ENCODE peak calls at places on chromosomes 7 and 10, in four cellular contexts. P is K562, J is HepG2, I is WTC11. K is an unnamed sample.

GRCh38 chr10:112666070-112666469 is 219.1 kb downstream of the VTI1A start:
- DNase-seq in P (no peak), J (no peak), I (no peak), K (no peak)

GRCh38 chr7:48111596-48111995 is 22.5 kb downstream of the UPP1 start:
- DNase-seq in P (no peak), J (no peak), I (no peak), K (no peak)

GRCh38 chr10:93875032-93875358 is 18.8 kb upstream of the SLC35G1 start:
- DNase-seq in P (no peak), J (no peak), I (no peak), K (no peak)

GRCh38 chr10:99346247-99346646 is 17.1 kb downstream of the CNNM1 start:
- DNase-seq in P (no peak), J (no peak), I (no peak), K (no peak)

GRCh38 chr7:91801331-91801983 is 79.0 kb downstream of the MTERF1 start:
- DNase-seq in P (no peak), J (no peak), I (no peak), K (no peak)

GRCh38 chr10:60648761-60649160 is 129.5 kb upstream of the CDK1 start:
- DNase-seq in P (no peak), J (no peak), I (no peak), K (no peak)

GRCh38 chr7:137606061-137606674 is 240.6 kb downstream of the DGKI start:
- DNase-seq in P (peak), J (peak), I (no peak), K (no peak)

GRCh38 chr7:5692112-5692844 is 89.2 kb downstream of the RNF216 start:
- DNase-seq in P (no peak), J (peak), I (no peak), K (no peak)

GRCh38 chr10:43978936-43979335 is 330.3 kb upstream of the ZNF32 start:
- DNase-seq in P (no peak), J (no peak), I (no peak), K (no peak)

GRCh38 chr10:27479016-27479415 is 25.1 kb upstream of the RAB18 start:
- DNase-seq in P (no peak), J (no peak), I (no peak), K (no peak)

GRCh38 chr7:353746-354325 is 63.9 kb downstream of the FOXL3 start:
- DNase-seq in P (no peak), J (no peak), I (no peak), K (no peak)

GRCh38 chr10:129883029-129883428 is 81.0 kb downstream of the EBF3 start:
- DNase-seq in P (no peak), J (no peak), I (no peak), K (no peak)

GRCh38 chr10:53521081-53521480 is 748.5 kb upstream of the MBL2 start:
- DNase-seq in P (no peak), J (no peak), I (no peak), K (no peak)

GRCh38 chr10:31760674-31761081 is 168.0 kb downstream of the ARHGAP12 start:
- DNase-seq in P (no peak), J (no peak), I (no peak), K (no peak)

GRCh38 chr7:151616443-151617213 is 96.9 kb upstream of the RHEB start:
- DNase-seq in P (no peak), J (no peak), I (no peak), K (no peak)

GRCh38 chr7:25409897-25410635 is 181.8 kb upstream of the NPVF start:
- DNase-seq in P (no peak), J (no peak), I (no peak), K (no peak)

GRCh38 chr10:95850791-95851190 is 57.0 kb upstream of the CC2D2B start:
- DNase-seq in P (no peak), J (no peak), I (no peak), K (no peak)

GRCh38 chr7:76300210-76300731 is 2.2 kb upstream of the HSPB1 start:
- DNase-seq in P (no peak), J (peak), I (no peak), K (no peak)

GRCh38 chr7:20331231-20331880 is 656 bp downstream of the ITGB8 start:
- DNase-seq in P (no peak), J (no peak), I (peak), K (no peak)

GRCh38 chr10:44424298-44424697 is 39.4 kb upstream of the CXCL12 start:
- DNase-seq in P (no peak), J (no peak), I (no peak), K (no peak)

GRCh38 chr7:91912500-91912899 is 28.2 kb upstream of the AKAP9 start:
- DNase-seq in P (no peak), J (no peak), I (no peak), K (no peak)

GRCh38 chr10:89391882-89392756 is at the start of gene IFIT1:
- DNase-seq in P (peak), J (peak), I (no peak), K (peak)

GRCh38 chr7:442457-442856 is 77.2 kb downstream of the PDGFA start:
- DNase-seq in P (no peak), J (no peak), I (no peak), K (no peak)

GRCh38 chr7:148385009-148385682 is 205.4 kb upstream of the C7orf33 start:
- DNase-seq in P (no peak), J (no peak), I (no peak), K (no peak)

GRCh38 chr10:22071332-22071731 is 67.8 kb upstream of the DNAJC1 start:
- DNase-seq in P (no peak), J (no peak), I (no peak), K (no peak)

DNA sequence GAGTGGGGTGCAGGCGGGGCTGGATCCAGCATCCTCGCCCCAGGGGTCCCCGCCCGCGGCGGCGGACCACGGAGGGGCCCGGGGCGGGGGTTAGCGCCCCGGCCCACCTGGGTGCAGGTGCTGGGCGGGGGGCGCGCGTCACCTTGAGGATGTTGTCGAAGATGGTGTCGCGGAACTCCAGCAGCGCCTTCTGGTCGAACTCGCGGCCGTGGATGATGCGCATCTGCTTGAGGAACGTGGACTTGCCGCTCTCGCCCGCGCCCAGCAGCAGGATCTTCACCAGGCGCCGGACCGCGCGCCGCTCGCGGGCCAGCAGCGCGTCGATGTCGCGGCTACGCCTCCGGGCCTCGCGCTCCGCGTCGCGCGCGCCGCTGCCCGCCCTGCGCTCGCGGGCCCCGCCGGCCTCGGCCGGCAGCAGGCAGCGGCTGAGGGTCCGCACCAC is 376 bp downstream of the GNA12 start:
- DNase-seq in P (peak), J (no peak), I (no peak), K (peak)
- TF ChIP-seq ELF4 in P (no peak), J (no peak), I (no peak), K (no peak)

DNA sequence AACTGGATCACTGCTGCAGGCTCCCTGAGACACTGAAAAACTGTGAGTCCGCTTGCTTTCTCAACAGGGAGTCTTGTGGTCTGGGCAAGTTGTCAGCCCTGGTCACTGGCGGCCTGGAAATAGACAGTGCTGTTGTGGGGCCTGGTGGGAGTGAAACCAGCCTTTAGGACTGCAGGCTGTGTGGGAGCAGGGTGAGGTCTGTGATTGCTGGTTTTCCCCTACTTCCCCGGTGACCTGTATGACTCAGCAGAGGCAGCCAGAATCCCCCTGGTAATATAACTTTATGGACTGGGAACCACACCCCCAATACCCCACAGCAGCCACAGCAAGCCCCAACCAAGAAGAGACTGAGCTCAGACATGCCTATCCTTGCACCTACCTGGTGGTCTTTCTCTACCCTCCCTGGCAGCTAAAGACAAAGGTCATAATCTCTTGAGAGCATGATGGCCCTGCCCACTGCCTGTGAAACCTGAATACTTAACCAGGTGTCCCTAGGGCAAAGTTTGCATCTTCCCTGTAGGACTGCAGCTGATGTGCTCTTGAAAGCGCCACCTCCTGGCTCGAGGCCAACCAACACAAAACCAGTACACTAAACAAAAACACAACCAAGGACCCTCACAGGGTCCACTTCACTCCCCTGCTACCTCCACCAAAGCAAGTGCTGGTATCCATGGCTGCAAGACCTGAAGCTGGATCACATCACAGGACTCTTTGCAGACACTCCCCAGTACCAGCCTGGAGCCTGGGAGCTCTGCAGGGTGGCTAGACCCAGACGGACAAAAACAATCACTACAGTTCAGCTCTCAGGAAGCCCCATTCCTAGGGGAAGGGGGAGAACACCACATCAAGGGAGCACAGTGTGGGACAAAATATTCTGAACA is 7.2 kb upstream of the ADAM22 start:
- DNase-seq in P (no peak), J (peak), I (peak), K (no peak)
- TF ChIP-seq ELF4 in P (no peak), J (no peak), I (no peak), K (no peak)

GRCh38 chr10:104056619-104057273 is 28.9 kb downstream of the COL17A1 start:
- DNase-seq in P (no peak), J (no peak), I (no peak), K (no peak)

GRCh38 chr10:104054430-104054829 is 31.2 kb downstream of the COL17A1 start:
- DNase-seq in P (no peak), J (no peak), I (no peak), K (no peak)

GRCh38 chr10:104061196-104061595 is 24.5 kb downstream of the COL17A1 start:
- DNase-seq in P (no peak), J (no peak), I (no peak), K (no peak)

GRCh38 chr10:104057717-104058116 is 28.0 kb downstream of the COL17A1 start:
- DNase-seq in P (no peak), J (no peak), I (no peak), K (no peak)

DNA sequence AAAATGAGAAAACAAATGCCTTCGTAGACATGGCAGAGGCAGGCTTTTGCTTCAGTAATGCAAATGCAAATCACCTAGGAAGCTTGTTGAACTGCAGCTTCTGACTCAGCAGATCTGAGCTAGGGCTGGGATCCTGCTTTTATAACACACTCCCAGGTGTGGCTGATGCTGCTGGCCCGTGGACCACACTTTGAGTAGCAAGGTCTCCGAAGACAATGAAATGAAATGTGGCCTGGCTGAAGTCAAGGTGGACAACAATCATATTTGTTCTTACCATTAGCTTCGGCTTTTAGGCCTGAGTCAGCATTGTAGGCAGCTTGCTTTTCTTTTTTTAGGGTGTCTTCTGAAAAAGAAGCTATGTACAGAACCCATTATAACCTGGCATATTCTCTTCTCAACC is 26.3 kb downstream of the COL17A1 start:
- DNase-seq in P (no peak), J (no peak), I (peak), K (no peak)
- TF ChIP-seq ELF4 in P (no peak), J (no peak), I (no peak), K (no peak)

GRCh38 chr7:80151274-80151665 is 16.6 kb downstream of the GNAI1 start:
- DNase-seq in P (no peak), J (no peak), I (no peak), K (no peak)
- TF ChIP-seq ELF4 in P (no peak), J (no peak), I (no peak), K (no peak)

DNA sequence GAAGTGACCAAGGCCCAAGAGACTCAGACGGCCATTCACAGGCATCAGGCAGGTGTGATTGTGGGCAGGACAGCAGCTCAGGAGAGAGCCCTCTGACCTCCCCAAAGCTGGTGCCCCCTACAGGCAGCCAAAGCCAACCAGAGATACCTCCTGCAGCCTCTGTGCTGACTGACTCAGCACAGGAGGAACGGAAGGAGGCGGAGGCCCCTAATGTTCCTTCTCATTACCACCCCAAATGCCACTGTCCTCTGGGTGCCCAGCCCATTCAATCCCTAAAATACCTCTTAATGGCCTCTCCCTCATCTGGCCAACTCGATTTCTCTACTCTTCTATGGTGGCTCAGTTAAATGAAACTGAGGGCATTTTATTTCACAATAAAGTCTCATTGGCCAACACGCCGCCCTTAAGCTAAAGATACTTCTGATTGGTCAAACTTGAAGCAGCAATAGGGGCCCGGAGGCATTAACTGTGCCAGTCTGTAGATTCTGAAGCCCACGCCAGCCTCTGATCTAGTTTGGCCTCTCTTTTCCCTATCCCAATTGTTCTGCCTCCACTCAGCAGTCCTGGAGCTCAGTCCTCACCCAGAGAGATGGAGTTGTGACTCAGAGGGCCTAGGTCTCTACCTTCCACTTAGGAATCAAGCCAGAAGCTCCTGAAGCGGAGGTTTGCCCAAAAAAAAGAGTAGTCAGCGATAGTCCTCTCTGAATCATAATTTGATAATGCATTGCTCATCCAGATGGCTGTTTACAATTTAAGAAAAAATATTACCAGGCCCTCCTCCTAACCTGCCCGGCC is 1.2 kb downstream of the CYREN start:
- DNase-seq in P (peak), J (peak), I (peak), K (peak)
- TF ChIP-seq ELF4 in P (no peak), J (no peak), I (no peak), K (no peak)

DNA sequence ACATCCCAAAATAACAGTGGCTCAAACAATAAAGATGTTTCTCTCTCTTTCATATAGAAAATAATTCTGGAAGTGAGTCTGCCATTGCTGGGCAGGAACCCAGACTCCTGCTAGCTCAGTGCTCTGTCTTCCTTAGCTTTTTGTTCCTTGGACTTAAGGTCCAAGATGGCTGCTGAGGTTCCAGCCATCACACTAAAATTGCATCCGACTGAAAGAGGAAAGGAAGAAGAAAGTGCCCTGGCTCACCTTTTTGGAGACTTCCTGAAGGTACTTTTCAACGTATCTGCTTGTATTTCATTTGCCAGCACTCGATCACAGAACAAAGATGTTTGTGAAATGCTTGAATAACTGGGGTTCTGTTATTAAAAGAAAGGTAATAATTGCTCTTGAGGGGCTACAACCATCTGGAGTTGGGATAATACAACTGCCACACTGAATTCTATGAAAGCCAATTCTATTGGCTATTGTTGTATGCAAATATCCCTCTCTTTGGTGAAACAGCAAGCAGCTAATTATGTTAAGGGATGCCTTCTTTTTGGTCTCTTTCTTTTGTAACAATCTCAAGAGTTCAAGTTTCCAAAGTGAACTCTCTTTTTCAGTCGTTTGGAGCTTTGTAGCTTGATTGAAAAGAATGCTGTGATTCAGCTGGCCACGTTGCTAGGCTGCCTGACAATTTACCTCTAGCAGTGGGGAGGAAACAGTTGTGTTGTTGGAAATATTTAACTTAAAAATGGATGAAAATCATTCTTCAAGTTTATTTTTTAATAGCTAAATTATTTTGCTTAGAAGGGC is 84.0 kb downstream of the BAMBI start:
- DNase-seq in P (no peak), J (no peak), I (no peak), K (no peak)
- TF ChIP-seq ELF4 in P (no peak), J (no peak), I (no peak), K (no peak)